ENCODE peak calls at places on chromosomes 13 and 19, in eight cellular contexts. E is GM23338, I is neural progenitor cell, T is PC-3, R is HCT116, P is hepatocyte, Y is MM.1S, G is OCI-LY7. U is an unnamed sample.

GRCh38 chr19:14004619-14005380 is 1.3 kb downstream of the RFX1 start:
- DNase-seq in E (no peak), I (no peak), T (no peak), R (no peak), P (peak), Y (no peak), G (peak), U (peak)

GRCh38 chr13:59677966-59678814 is 485.5 kb downstream of the DIAPH3 start:
- DNase-seq in E (peak), I (peak), T (peak), R (peak), P (peak), Y (peak), G (peak), U (peak)

GRCh38 chr19:1128111-1128510 is 24.3 kb downstream of the GPX4 start:
- DNase-seq in E (no peak), I (no peak), T (no peak), R (no peak), P (no peak), Y (no peak), G (no peak), U (no peak)

GRCh38 chr13:85278851-85279250 is 520.4 kb downstream of the SLITRK6 start:
- DNase-seq in E (no peak), I (no peak), T (no peak), R (no peak), P (no peak), Y (no peak), G (no peak), U (no peak)

GRCh38 chr19:55654323-55654832 is 457 bp upstream of the U2AF2 start:
- DNase-seq in E (peak), I (peak), T (peak), R (peak), P (peak), Y (peak), G (peak), U (peak)

GRCh38 chr13:109593230-109593629 is 193.2 kb downstream of the IRS2 start:
- DNase-seq in E (no peak), I (no peak), T (no peak), R (no peak), P (no peak), Y (no peak), G (no peak), U (no peak)

GRCh38 chr19:5929646-5930045 is 15.6 kb downstream of the CAPS start:
- DNase-seq in E (no peak), I (no peak), T (no peak), R (no peak), P (no peak), Y (no peak), G (no peak), U (no peak)

GRCh38 chr19:52188822-52189744 is 769 bp upstream of the PPP2R1A start:
- DNase-seq in E (peak), I (no peak), T (no peak), R (no peak), P (peak), Y (no peak), G (no peak), U (peak)

GRCh38 chr13:99220199-99220931 is 19.7 kb downstream of the UBAC2 start:
- DNase-seq in E (no peak), I (no peak), T (no peak), R (no peak), P (no peak), Y (no peak), G (no peak), U (no peak)

GRCh38 chr19:3178377-3178972 is at the start of gene S1PR4:
- DNase-seq in E (no peak), I (no peak), T (no peak), R (no peak), P (peak), Y (no peak), G (peak), U (no peak)

GRCh38 chr19:3295581-3295980 is 70.8 kb upstream of the NFIC start:
- DNase-seq in E (no peak), I (no peak), T (no peak), R (no peak), P (no peak), Y (no peak), G (no peak), U (no peak)

GRCh38 chr19:5138606-5139594 is 170.0 kb downstream of the KDM4B start:
- DNase-seq in E (no peak), I (no peak), T (peak), R (no peak), P (no peak), Y (no peak), G (no peak), U (peak)

GRCh38 chr19:15995536-15995935 is 46.7 kb downstream of the OR10H4 start:
- DNase-seq in E (no peak), I (no peak), T (no peak), R (no peak), P (no peak), Y (no peak), G (no peak), U (no peak)

GRCh38 chr13:46288570-46289259 is 77.0 kb downstream of the LRRC63 start:
- DNase-seq in E (peak), I (peak), T (peak), R (peak), P (peak), Y (peak), G (peak), U (peak)

GRCh38 chr19:1655131-1655981 is 2.9 kb upstream of the TCF3 start:
- DNase-seq in E (no peak), I (no peak), T (no peak), R (no peak), P (peak), Y (no peak), G (no peak), U (no peak)

GRCh38 chr13:114164681-114165429 is 14.2 kb upstream of the CFAP97D2 start:
- DNase-seq in E (no peak), I (no peak), T (no peak), R (no peak), P (no peak), Y (no peak), G (no peak), U (no peak)

GRCh38 chr19:58558066-58558622 is at the start of gene UBE2M:
- DNase-seq in E (peak), I (no peak), T (no peak), R (no peak), P (peak), Y (peak), G (peak), U (peak)

GRCh38 chr19:4334929-4335833 is 3.4 kb downstream of the STAP2 start:
- DNase-seq in E (no peak), I (no peak), T (no peak), R (no peak), P (no peak), Y (no peak), G (no peak), U (no peak)

GRCh38 chr13:102812616-102813287 is 13.8 kb downstream of the BIVM start:
- DNase-seq in E (peak), I (peak), T (no peak), R (no peak), P (no peak), Y (no peak), G (no peak), U (peak)

GRCh38 chr19:1646931-1647663 is 5.3 kb downstream of the TCF3 start:
- DNase-seq in E (no peak), I (no peak), T (no peak), R (no peak), P (no peak), Y (no peak), G (peak), U (no peak)

GRCh38 chr19:46466536-46467199 is 4.7 kb downstream of the PNMA8A start:
- DNase-seq in E (no peak), I (no peak), T (peak), R (no peak), P (no peak), Y (peak), G (peak), U (peak)

GRCh38 chr13:90485441-90485840 is 862.0 kb upstream of the MIR17HG start:
- DNase-seq in E (no peak), I (no peak), T (peak), R (no peak), P (no peak), Y (no peak), G (no peak), U (peak)

GRCh38 chr19:49145485-49146407 is 9.4 kb downstream of the HRC start:
- DNase-seq in E (peak), I (peak), T (peak), R (peak), P (peak), Y (peak), G (peak), U (peak)

GRCh38 chr19:39671739-39672363 is 16.1 kb downstream of the LGALS16 start:
- DNase-seq in E (peak), I (peak), T (peak), R (peak), P (peak), Y (peak), G (peak), U (peak)

GRCh38 chr13:109146912-109147624 is 517.7 kb downstream of the MYO16 start:
- DNase-seq in E (no peak), I (no peak), T (peak), R (peak), P (no peak), Y (no peak), G (no peak), U (peak)

GRCh38 chr19:16328824-16329482 is 4.3 kb downstream of the KLF2 start:
- DNase-seq in E (no peak), I (no peak), T (no peak), R (no peak), P (no peak), Y (no peak), G (peak), U (peak)

GRCh38 chr13:40181203-40181845 is 485.1 kb downstream of the FOXO1 start:
- DNase-seq in E (no peak), I (no peak), T (peak), R (no peak), P (peak), Y (no peak), G (no peak), U (peak)

GRCh38 chr13:114264886-114265611 is 16.4 kb upstream of the UPF3A start:
- DNase-seq in E (no peak), I (no peak), T (no peak), R (no peak), P (no peak), Y (no peak), G (no peak), U (peak)

GRCh38 chr19:14528419-14529253 is 758 bp upstream of the TECR start:
- DNase-seq in E (no peak), I (no peak), T (no peak), R (no peak), P (no peak), Y (no peak), G (no peak), U (no peak)

GRCh38 chr13:24822640-24823039 is 58.7 kb downstream of the RNF17 start:
- DNase-seq in E (no peak), I (no peak), T (no peak), R (no peak), P (no peak), Y (no peak), G (no peak), U (no peak)

DNA sequence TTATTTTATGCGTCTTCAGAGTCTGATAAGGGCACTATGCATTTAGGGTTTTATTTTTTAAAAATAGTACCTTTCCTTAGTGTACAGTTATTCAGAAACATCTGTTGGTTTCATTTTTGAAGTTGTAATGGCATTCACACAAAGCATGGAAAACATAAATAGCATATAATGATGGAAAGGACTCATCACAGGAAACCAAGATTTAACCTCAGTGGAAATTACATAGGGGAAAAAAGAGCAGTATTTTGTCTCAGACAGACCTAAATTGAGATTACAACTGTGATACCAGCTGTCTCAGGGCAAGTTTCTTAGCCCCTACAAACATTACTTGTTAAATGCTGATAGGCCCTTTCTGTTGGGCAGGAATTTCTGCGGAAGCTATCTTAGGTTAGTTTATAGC is 57.2 kb downstream of the NHLRC3 start:
- DNase-seq in E (no peak), I (no peak), T (no peak), R (no peak), P (no peak), Y (no peak), G (no peak), U (no peak)
- TF ChIP-seq EZH2phosphoT487 in E (no peak), I (no peak), T (no peak), R (no peak), P (no peak), Y (no peak), G (no peak), U (no peak)

GRCh38 chr19:12783226-12783848 is 7.9 kb upstream of the JUNB start:
- DNase-seq in E (peak), I (no peak), T (no peak), R (no peak), P (no peak), Y (no peak), G (no peak), U (peak)

GRCh38 chr19:12782424-12783225 is 7.3 kb upstream of the HOOK2 start:
- DNase-seq in E (peak), I (peak), T (peak), R (no peak), P (peak), Y (peak), G (peak), U (peak)

GRCh38 chr19:12784394-12784870 is 6.9 kb upstream of the JUNB start:
- DNase-seq in E (no peak), I (no peak), T (no peak), R (no peak), P (no peak), Y (no peak), G (peak), U (peak)

GRCh38 chr19:12784871-12785430 is 6.3 kb upstream of the JUNB start:
- DNase-seq in E (no peak), I (no peak), T (no peak), R (no peak), P (no peak), Y (no peak), G (no peak), U (peak)

DNA sequence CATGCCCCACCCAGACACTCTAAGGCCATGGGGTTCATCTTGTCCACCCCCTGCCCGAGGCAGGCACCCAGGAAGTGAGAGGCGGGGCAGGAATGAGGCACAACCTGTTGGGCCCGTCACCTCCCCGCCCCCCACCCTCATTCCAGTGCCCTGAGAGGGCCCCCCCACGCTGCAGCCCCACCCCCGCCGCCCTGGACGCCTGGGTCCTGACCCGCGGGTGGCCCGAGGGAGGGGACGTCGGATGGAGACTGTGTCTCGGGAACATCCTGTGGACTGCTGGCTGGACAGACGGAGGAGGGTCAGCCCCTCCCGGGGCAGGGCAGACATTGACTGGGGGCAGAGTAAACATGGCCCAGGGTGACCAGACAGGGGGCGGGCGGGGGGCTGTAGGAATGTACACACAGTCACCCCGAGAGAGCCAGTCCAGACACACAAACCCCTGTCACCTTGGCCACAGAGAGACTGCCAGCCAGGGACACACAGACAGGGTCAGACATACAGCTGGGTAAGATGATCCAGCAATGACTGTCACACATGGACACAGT is 7.4 kb upstream of the JUNB start:
- DNase-seq in E (no peak), I (no peak), T (peak), R (no peak), P (peak), Y (no peak), G (no peak), U (no peak)
- TF ChIP-seq EZH2phosphoT487 in E (no peak), I (no peak), T (no peak), R (no peak), P (no peak), Y (no peak), G (no peak), U (no peak)

DNA sequence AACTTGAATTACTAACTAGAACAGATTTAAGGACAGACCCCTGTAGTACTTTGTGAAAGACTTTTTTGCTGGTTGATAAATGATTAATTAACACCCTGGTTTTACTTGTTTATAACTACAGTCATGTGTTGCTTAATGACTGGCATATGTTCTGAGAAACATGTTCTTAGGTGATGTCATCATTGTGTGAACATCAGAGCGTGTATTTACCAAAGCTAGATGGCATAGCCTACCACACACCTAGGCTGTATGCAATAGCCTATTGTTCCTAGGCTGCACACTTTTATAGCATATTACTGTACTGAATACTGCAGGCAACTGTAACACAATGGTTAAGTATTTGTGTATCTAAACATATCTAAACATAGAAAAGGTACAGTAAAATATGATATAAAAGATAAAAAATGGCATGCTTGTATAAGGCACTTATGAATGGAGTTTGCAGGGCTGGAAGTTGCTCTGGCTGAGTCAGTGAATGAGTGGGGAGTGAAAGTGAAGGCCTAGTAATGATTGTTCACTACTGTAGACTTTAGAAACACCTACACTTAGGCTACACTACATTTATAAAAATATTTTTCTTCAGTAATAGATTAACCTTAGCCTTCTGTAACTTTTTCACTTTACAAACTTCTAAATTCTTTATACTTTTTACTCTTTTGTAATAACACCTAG is 260.3 kb downstream of the KCNRG start:
- DNase-seq in E (no peak), I (no peak), T (no peak), R (no peak), P (peak), Y (no peak), G (no peak), U (peak)
- TF ChIP-seq EZH2phosphoT487 in E (no peak), I (no peak), T (no peak), R (no peak), P (no peak), Y (no peak), G (no peak), U (no peak)

GRCh38 chr13:41914552-41914951 is 46.4 kb downstream of the VWA8 start:
- DNase-seq in E (no peak), I (no peak), T (no peak), R (no peak), P (no peak), Y (no peak), G (no peak), U (no peak)

GRCh38 chr13:41917641-41918040 is 43.3 kb downstream of the VWA8 start:
- DNase-seq in E (no peak), I (no peak), T (no peak), R (no peak), P (no peak), Y (no peak), G (peak), U (peak)

GRCh38 chr13:41919031-41919740 is 41.7 kb downstream of the VWA8 start:
- DNase-seq in E (peak), I (no peak), T (no peak), R (no peak), P (no peak), Y (no peak), G (peak), U (no peak)

GRCh38 chr13:41916173-41916954 is 44.5 kb downstream of the VWA8 start:
- DNase-seq in E (no peak), I (no peak), T (peak), R (no peak), P (peak), Y (peak), G (peak), U (peak)

GRCh38 chr13:41915096-41915495 is 45.8 kb downstream of the VWA8 start:
- DNase-seq in E (no peak), I (no peak), T (no peak), R (no peak), P (no peak), Y (no peak), G (no peak), U (peak)
- TF ChIP-seq EZH2phosphoT487 in E (no peak), I (no peak), T (no peak), R (no peak), P (no peak), Y (no peak), G (no peak), U (no peak)

GRCh38 chr19:8392017-8392591 is 1.9 kb downstream of the RAB11B start:
- DNase-seq in E (no peak), I (no peak), T (no peak), R (no peak), P (peak), Y (no peak), G (no peak), U (peak)

GRCh38 chr19:8390617-8390981 is 439 bp downstream of the RAB11B start:
- DNase-seq in E (peak), I (peak), T (peak), R (peak), P (peak), Y (peak), G (peak), U (peak)

GRCh38 chr19:8393192-8393870 is 3.2 kb downstream of the RAB11B start:
- DNase-seq in E (no peak), I (no peak), T (no peak), R (no peak), P (no peak), Y (no peak), G (no peak), U (no peak)

GRCh38 chr19:8389891-8390616 is at the start of gene RAB11B:
- DNase-seq in E (peak), I (peak), T (peak), R (peak), P (peak), Y (peak), G (peak), U (peak)

DNA sequence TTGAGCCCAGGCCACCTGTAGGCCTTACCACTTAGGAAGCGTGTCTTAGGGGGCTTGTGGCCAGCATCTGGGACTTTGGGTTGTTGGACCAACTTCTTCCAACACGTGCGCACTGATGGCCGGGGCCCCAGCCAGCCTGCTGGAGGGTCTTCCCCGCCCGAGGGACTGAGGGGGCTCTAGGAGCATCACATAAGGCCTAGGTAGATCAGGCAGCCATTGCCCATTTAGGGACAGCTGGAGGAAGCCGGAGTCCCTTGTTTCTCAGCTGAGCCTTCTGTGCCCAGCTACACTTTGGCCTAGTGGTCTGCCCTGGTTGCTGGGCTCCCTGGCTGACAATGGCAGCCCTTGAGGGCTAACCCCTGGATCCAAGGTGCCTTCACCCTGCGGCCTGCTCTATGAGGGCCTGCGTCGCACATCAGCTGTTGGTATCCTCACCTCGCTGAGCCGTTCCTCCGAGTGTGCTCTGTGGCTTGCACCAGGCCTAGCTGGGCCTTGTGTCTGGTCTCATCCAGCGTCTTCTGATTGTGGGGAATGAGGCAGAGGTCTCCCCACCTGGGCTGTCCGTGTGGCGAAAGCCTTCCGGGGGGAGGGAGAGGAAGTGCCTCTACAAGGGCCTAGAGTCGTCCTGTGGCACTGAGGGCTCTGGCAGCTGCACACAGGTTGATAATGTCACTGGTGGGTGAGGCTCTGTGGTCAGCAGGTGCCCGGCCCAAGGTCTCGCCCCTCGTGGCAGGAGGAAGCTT is 1.3 kb downstream of the RAB11B start:
- DNase-seq in E (no peak), I (no peak), T (no peak), R (no peak), P (no peak), Y (no peak), G (no peak), U (no peak)
- TF ChIP-seq EZH2phosphoT487 in E (no peak), I (no peak), T (no peak), R (no peak), P (no peak), Y (no peak), G (no peak), U (no peak)

U was measured in GM23248.